ENCODE peak calls at places on chromosome 17, in nine cellular contexts. P is kidney; X is cardiac muscle cell; T is effector memory CD4-positive, alpha-beta T cell; B is NT2/D1; H is tibial artery; F is heart right ventricle; I is right lobe of liver; M is hepatocyte. N is an unnamed sample. For H3K4me1, the result is how much of the 10 kb centered on the place peaks cover.

GRCh38 chr17:43056051-43056450 is 31.0 kb downstream of the RND2 start:
- DNase-seq in P (no peak), T (no peak), B (no peak), M (no peak), I (no peak), H (no peak), F (no peak), X (no peak), N (no peak)

GRCh38 chr17:17811381-17812210 is 25.2 kb downstream of the SREBF1 start:
- DNase-seq in F (no peak), B (no peak), T (no peak), H (no peak), I (no peak), P (no peak), X (peak), M (peak), N (peak)

GRCh38 chr17:14604920-14605599 is 304.2 kb downstream of the HS3ST3B1 start:
- DNase-seq in H (peak), F (peak), X (no peak), B (no peak), I (peak), T (no peak), P (no peak), M (no peak), N (no peak)

GRCh38 chr17:57114085-57114673 is 29.1 kb downstream of the AKAP1 start:
- DNase-seq in X (peak), P (no peak), H (peak), F (peak), I (peak), B (peak), T (peak), M (peak), N (peak)

GRCh38 chr17:1490643-1491405 is 1.7 kb downstream of the MYO1C start:
- DNase-seq in M (peak), X (peak), I (peak), T (peak), P (peak), B (no peak), H (peak), F (peak), N (peak)

GRCh38 chr17:63102034-63102433 is 136.0 kb downstream of the TANC2 start:
- DNase-seq in T (no peak), X (no peak), P (no peak), B (no peak), H (no peak), I (no peak), M (no peak), F (no peak), N (no peak)

GRCh38 chr17:33375086-33375485 is 82.0 kb upstream of the ASIC2 start:
- DNase-seq in T (no peak), F (no peak), P (no peak), X (peak), H (no peak), M (peak), I (no peak), B (no peak), N (no peak)

GRCh38 chr17:74135391-74136167 is 67.9 kb upstream of the RPL38 start:
- DNase-seq in F (no peak), P (no peak), B (no peak), M (no peak), I (no peak), T (no peak), H (no peak), X (no peak), N (no peak)

DNA sequence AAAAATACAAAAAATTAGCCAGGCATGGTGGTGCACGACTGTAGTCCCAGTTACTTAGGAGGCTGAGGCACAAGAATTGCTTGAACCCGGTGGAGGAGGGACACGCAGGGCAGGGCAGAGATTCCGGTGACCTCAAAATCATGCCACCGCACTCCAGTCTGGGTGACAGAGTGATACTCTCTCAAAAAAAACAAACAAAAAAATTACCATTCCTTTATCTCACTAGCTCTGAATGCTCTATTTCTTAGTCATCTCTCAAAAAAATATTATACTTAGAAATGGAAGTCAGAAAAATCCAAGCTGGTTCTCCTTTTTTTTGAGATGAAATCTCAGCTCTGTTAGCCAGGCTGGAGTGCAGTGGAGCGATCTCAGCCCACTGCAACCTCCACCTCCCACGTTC is 40.8 kb downstream of the SPOP start:
- DNase-seq in X (no peak), P (no peak), H (no peak), F (no peak), T (no peak), M (no peak), B (no peak), I (no peak), N (no peak)
- H3K4me1 ChIP-seq in X (under half), P (under half), H (under half), F (under half), T (under half), M (under half), B (under half), I (under half), N (under half)

GRCh38 chr17:59752922-59753321 is 45.5 kb downstream of the VMP1 start:
- DNase-seq in M (no peak), B (no peak), F (no peak), T (no peak), H (no peak), X (no peak), I (no peak), P (no peak), N (no peak)
- H3K4me1 ChIP-seq in M (under half), B (under half), F (under half), T (under half), H (under half), X (under half), I (under half), P (under half), N (under half)

GRCh38 chr17:75846701-75847594 is 2.7 kb upstream of the UNC13D start:
- DNase-seq in T (no peak), M (no peak), B (no peak), F (no peak), P (peak), X (peak), I (no peak), H (no peak), N (no peak)
- H3K4me1 ChIP-seq in T (under half), M (under half), B (under half), F (half or more), P (under half), X (under half), I (under half), H (under half), N (under half)

GRCh38 chr17:21217346-21217745 is 3.4 kb upstream of the TMEM11 start:
- DNase-seq in I (no peak), B (no peak), T (no peak), P (no peak), H (no peak), M (no peak), X (no peak), F (no peak), N (no peak)
- H3K4me1 ChIP-seq in I (under half), B (under half), T (under half), P (under half), H (under half), M (under half), X (under half), F (under half), N (under half)

GRCh38 chr17:60157487-60158040 is 7.8 kb downstream of the CA4 start:
- DNase-seq in M (peak), B (no peak), P (peak), I (no peak), X (no peak), F (no peak), H (no peak), T (no peak), N (no peak)
- H3K4me1 ChIP-seq in M (under half), B (half or more), P (under half), I (under half), X (under half), F (under half), H (under half), T (under half), N (under half)

DNA sequence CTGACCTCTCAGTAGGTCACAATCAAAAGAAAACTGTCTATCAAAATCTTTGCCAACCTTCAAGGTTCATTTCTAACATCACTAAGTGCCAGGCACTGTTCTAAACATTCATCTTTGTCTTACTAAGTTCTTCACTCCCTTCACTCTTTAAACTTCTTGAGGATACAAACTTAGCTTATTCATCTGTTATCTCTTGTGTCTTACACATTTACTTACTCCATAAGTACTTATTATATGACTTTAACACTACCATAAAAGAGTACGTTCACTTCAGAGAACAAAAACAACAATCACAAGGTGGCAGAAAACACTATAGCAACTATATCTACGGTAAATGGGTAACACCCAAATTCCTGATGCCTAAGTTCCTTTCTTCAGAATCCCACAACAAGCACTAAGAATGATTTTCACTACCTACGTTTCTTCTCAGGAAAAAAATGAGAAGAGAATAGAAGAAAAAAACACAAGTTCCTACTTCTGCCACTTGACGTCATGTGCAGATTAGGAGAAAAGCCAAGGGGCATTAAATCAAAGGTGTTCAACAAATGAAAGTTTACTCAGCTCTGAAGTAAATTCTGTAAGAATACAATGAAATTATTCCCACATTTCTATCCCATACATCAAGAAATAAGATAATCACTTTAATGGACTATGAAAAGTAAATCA is 29.2 kb downstream of the KANSL1 start:
- DNase-seq in M (no peak), F (no peak), H (no peak), B (no peak), P (no peak), T (no peak), X (no peak), I (no peak), N (no peak)
- H3K4me1 ChIP-seq in M (under half), F (under half), H (under half), B (under half), P (under half), T (under half), X (under half), I (under half), N (under half)